ENCODE peak calls at places on chromosomes 16 and 17, in four cellular contexts. One of them, this sample, is unnamed.

GRCh38 chr16:1786242-1787055 is 3.7 kb downstream of the NUBP2 start:
- DNase-seq in GM12878: no peak
- DNase-seq in GM12891: no peak
- DNase-seq in K562: no peak
- DNase-seq in this sample: no peak

GRCh38 chr16:82192665-82193064 is 22.6 kb upstream of the MPHOSPH6 start:
- DNase-seq in GM12891: no peak
- DNase-seq in GM12878: no peak
- DNase-seq in K562: no peak
- DNase-seq in this sample: peak; percentile 77

GRCh38 chr17:11245792-11246191 is 4.8 kb downstream of the SHISA6 start:
- DNase-seq in GM12891: no peak
- DNase-seq in K562: no peak
- DNase-seq in GM12878: no peak
- DNase-seq in this sample: no peak

GRCh38 chr17:78434455-78435329 is 56.2 kb downstream of the PGS1 start:
- DNase-seq in K562: no peak
- DNase-seq in GM12891: no peak
- DNase-seq in GM12878: no peak
- DNase-seq in this sample: no peak

GRCh38 chr17:74860229-74860998 is 729 bp upstream of the GRIN2C start:
- DNase-seq in K562: no peak
- DNase-seq in GM12878: no peak
- DNase-seq in GM12891: no peak
- DNase-seq in this sample: no peak

GRCh38 chr17:64073771-64074703 is 53.6 kb upstream of the ICAM2 start:
- DNase-seq in K562: no peak
- DNase-seq in GM12878: peak; percentile 62
- DNase-seq in GM12891: no peak
- DNase-seq in this sample: peak; percentile 55

GRCh38 chr16:73021866-73022495 is 25.9 kb downstream of the ZFHX3 start:
- DNase-seq in GM12891: no peak
- DNase-seq in GM12878: no peak
- DNase-seq in K562: no peak
- DNase-seq in this sample: no peak

GRCh38 chr16:46914556-46915201 is 30.5 kb downstream of the GPT2 start:
- DNase-seq in GM12878: no peak
- DNase-seq in K562: no peak
- DNase-seq in GM12891: no peak
- DNase-seq in this sample: no peak

GRCh38 chr17:39617446-39618251 is 9.1 kb upstream of the PPP1R1B start:
- DNase-seq in GM12878: no peak
- DNase-seq in K562: peak; percentile 77
- DNase-seq in GM12891: no peak
- DNase-seq in this sample: peak; percentile 60

GRCh38 chr16:72635104-72635503 is 412.8 kb downstream of the ZFHX3 start:
- DNase-seq in K562: no peak
- DNase-seq in GM12878: no peak
- DNase-seq in GM12891: no peak
- DNase-seq in this sample: no peak

GRCh38 chr16:79282806-79283205 is 317.7 kb downstream of the MAF start:
- DNase-seq in GM12878: no peak
- DNase-seq in GM12891: no peak
- DNase-seq in K562: no peak
- DNase-seq in this sample: no peak

GRCh38 chr16:11750056-11750455 is 7.4 kb upstream of the TXNDC11 start:
- DNase-seq in GM12878: no peak
- DNase-seq in K562: no peak
- DNase-seq in GM12891: no peak
- DNase-seq in this sample: no peak

GRCh38 chr16:49484454-49484853 is 110.8 kb downstream of the C16orf78 start:
- DNase-seq in GM12891: peak; percentile 78
- DNase-seq in GM12878: no peak
- DNase-seq in K562: peak; percentile 97
- DNase-seq in this sample: no peak

GRCh38 chr17:48542114-48542955 is 2.6 kb downstream of the HOXB2 start:
- DNase-seq in GM12878: no peak
- DNase-seq in GM12891: no peak
- DNase-seq in K562: no peak
- DNase-seq in this sample: no peak

GRCh38 chr16:24544640-24545039 is 5.3 kb downstream of the RBBP6 start:
- DNase-seq in K562: no peak
- DNase-seq in GM12878: no peak
- DNase-seq in GM12891: no peak
- DNase-seq in this sample: no peak

GRCh38 chr17:3695129-3695722 is 729 bp downstream of the P2RX5 start:
- DNase-seq in K562: no peak
- DNase-seq in GM12878: no peak
- DNase-seq in GM12891: no peak
- DNase-seq in this sample: no peak

GRCh38 chr16:26643519-26643918 is 423.2 kb upstream of the C16orf82 start:
- DNase-seq in GM12891: no peak
- DNase-seq in GM12878: no peak
- DNase-seq in K562: no peak
- DNase-seq in this sample: no peak

GRCh38 chr16:72099377-72099818 is 5.8 kb downstream of the DHX38 start:
- DNase-seq in GM12878: peak; percentile 13
- DNase-seq in K562: peak; percentile 57
- DNase-seq in GM12891: peak; percentile 56
- DNase-seq in this sample: peak; percentile 33

GRCh38 chr17:5422505-5422904 is 2.5 kb downstream of the RPAIN start:
- DNase-seq in GM12891: no peak
- DNase-seq in GM12878: no peak
- DNase-seq in K562: no peak
- DNase-seq in this sample: no peak

GRCh38 chr16:76985362-76985761 is 205.6 kb upstream of the MON1B start:
- DNase-seq in GM12891: no peak
- DNase-seq in K562: no peak
- DNase-seq in GM12878: no peak
- DNase-seq in this sample: no peak

GRCh38 chr17:36486204-36487194 is at the start of gene ZNHIT3:
- DNase-seq in GM12878: peak; percentile 80
- DNase-seq in K562: peak; percentile 91
- DNase-seq in GM12891: peak; percentile 90
- DNase-seq in this sample: peak; percentile 94

GRCh38 chr17:66167189-66167815 is 24.6 kb downstream of the CEP112 start:
- DNase-seq in K562: no peak
- DNase-seq in GM12891: no peak
- DNase-seq in GM12878: no peak
- DNase-seq in this sample: no peak

GRCh38 chr16:23072084-23072599 is 77.1 kb downstream of the USP31 start:
- DNase-seq in K562: no peak
- DNase-seq in GM12878: no peak
- DNase-seq in GM12891: no peak
- DNase-seq in this sample: no peak

GRCh38 chr17:70848785-70849184 is 679.5 kb downstream of the KCNJ2 start:
- DNase-seq in GM12878: no peak
- DNase-seq in K562: no peak
- DNase-seq in GM12891: no peak
- DNase-seq in this sample: no peak

GRCh38 chr16:23270654-23271053 is 31.4 kb upstream of the SCNN1B start:
- DNase-seq in GM12891: no peak
- DNase-seq in K562: no peak
- DNase-seq in GM12878: no peak
- DNase-seq in this sample: no peak

GRCh38 chr16:68884867-68885266 is 41.5 kb downstream of the TANGO6 start:
- DNase-seq in K562: no peak
- DNase-seq in GM12891: no peak
- DNase-seq in GM12878: no peak
- DNase-seq in this sample: no peak

GRCh38 chr16:68786685-68787418 is 49.8 kb downstream of the CDH1 start:
- DNase-seq in K562: no peak
- DNase-seq in GM12891: no peak
- DNase-seq in GM12878: no peak
- DNase-seq in this sample: no peak

DNA sequence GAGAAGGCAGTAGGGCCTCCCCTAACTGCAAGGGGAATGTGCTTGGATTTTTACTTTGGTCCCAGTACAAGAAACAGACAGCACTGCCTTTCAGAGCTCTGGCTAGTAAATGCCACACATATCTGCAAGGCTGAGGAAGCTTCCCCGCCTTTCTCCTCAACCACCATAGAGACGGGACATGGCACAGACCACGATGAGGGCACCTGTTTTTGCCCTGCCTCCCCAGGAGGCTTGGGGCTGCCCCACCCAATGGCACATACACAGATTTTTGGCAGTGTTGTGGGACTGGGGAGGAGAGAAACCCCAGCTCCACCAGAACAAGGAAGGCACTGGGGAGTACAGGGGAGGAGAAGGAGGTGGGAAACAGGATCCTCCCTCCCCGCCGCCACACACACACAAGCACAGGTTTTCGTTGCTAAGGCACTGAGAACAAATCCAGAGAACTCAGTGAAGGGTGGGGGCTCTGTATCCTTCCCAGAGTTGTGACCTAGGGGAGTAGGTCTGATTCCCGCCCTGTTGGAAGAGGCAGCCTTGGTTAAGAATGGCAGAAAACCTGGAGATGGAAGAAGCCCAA is 7.2 kb downstream of the VAT1 start:
- DNase-seq in GM12878: no peak
- DNase-seq in GM12891: no peak
- DNase-seq in K562: no peak
- DNase-seq in this sample: no peak
- TF ChIP-seq SPI1 in GM12878: no peak
- TF ChIP-seq SPI1 in GM12891: no peak
- TF ChIP-seq SPI1 in K562: no peak
- TF ChIP-seq SPI1 in this sample: no peak

DNA sequence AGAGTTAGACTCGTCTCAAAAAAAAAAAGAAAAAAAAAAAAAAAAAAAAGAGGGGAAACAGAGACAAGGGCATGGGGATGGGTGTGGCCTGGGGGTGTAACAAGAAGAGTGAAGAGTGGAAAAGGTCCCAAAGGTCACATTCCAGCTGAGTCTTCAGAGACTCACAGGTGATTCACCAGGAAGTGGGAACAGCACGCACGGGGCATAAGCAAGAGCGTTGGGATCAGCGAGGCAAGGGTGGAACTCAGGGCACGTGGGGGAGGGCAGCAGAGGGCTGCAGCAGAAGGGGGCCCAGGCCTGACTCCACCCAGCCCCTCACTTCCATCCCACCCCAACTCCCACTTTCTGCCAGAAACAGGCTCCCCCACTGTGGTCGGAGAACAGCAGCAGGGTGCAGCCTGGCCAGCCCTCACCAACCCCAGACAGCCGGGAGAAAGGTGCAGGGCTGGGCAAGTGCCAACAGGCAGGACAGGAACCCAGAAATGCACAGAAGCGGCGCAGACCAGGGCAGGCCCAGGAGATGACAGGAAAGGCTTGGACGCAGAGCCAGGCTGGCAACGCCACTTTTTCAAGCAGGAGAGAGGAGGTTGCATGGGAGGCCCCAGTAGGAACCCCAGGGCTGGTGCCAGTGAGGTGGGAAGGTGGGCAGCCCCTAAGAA is 3.3 kb downstream of the MEAK7 start:
- DNase-seq in GM12891: no peak
- DNase-seq in GM12878: no peak
- DNase-seq in K562: no peak
- DNase-seq in this sample: no peak
- TF ChIP-seq SPI1 in GM12891: no peak
- TF ChIP-seq SPI1 in GM12878: no peak
- TF ChIP-seq SPI1 in K562: no peak
- TF ChIP-seq SPI1 in this sample: no peak

DNA sequence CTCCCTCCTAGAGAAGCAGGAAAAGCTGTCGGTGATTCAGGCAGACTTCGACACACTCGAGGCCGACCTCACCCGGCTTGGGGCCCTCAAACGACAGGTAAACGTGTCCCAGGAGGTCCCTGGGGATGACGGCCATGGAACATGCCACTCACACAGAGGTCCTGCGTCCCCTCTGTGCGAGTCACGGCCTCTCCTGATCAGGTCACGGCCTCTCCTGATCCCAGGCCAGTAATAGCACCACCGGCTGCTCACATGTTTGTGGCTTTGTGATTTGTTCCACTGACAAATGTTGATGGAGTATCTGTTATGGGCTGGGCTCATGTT is 4.1 kb upstream of the GAA start:
- DNase-seq in GM12878: no peak
- DNase-seq in K562: no peak
- DNase-seq in GM12891: no peak
- DNase-seq in this sample: no peak
- TF ChIP-seq SPI1 in GM12878: no peak
- TF ChIP-seq SPI1 in K562: no peak
- TF ChIP-seq SPI1 in GM12891: no peak
- TF ChIP-seq SPI1 in this sample: no peak

GRCh38 chr17:58527306-58527705 is 12.9 kb upstream of the MTMR4 start:
- DNase-seq in GM12878: no peak
- DNase-seq in K562: no peak
- DNase-seq in GM12891: no peak
- DNase-seq in this sample: no peak
- TF ChIP-seq SPI1 in GM12878: no peak
- TF ChIP-seq SPI1 in K562: no peak
- TF ChIP-seq SPI1 in GM12891: no peak
- TF ChIP-seq SPI1 in this sample: no peak

GRCh38 chr16:66484453-66485213 is 57.5 kb downstream of the BEAN1 start:
- DNase-seq in GM12878: no peak
- DNase-seq in K562: no peak
- DNase-seq in GM12891: no peak
- DNase-seq in this sample: no peak

GRCh38 chr16:66486199-66486772 is 59.2 kb downstream of the BEAN1 start:
- DNase-seq in GM12891: no peak
- DNase-seq in GM12878: no peak
- DNase-seq in K562: no peak
- DNase-seq in this sample: no peak

GRCh38 chr16:66485361-66485760 is 58.3 kb downstream of the BEAN1 start:
- DNase-seq in GM12878: no peak
- DNase-seq in K562: no peak
- DNase-seq in GM12891: no peak
- DNase-seq in this sample: no peak

GRCh38 chr16:66481943-66482390 is 54.9 kb downstream of the BEAN1 start:
- DNase-seq in K562: no peak
- DNase-seq in GM12891: no peak
- DNase-seq in GM12878: no peak
- DNase-seq in this sample: no peak

GRCh38 chr16:66483689-66484452 is 56.8 kb downstream of the BEAN1 start:
- DNase-seq in GM12891: peak; percentile 74
- DNase-seq in GM12878: no peak
- DNase-seq in K562: peak; percentile 90
- DNase-seq in this sample: peak; percentile 39
- TF ChIP-seq SPI1 in GM12891: peak; percentile 78
- TF ChIP-seq SPI1 in GM12878: peak; percentile 75
- TF ChIP-seq SPI1 in K562: peak; percentile 91
- TF ChIP-seq SPI1 in this sample: peak; percentile 84